ENCODE peak calls at places on chromosomes 13 and 19, in four cellular contexts. One of them, this sample, is unnamed.

GRCh38 chr13:30638301-30638700 is 20.6 kb downstream of the USPL1 start:
- DNase-seq in cardiac fibroblast: no peak
- DNase-seq in suprapubic skin: no peak
- DNase-seq in bronchial epithelial cell: no peak
- DNase-seq in this sample: no peak

GRCh38 chr19:49637865-49638350 is 2.0 kb downstream of the RRAS start:
- DNase-seq in bronchial epithelial cell: peak
- DNase-seq in suprapubic skin: peak
- DNase-seq in cardiac fibroblast: peak
- DNase-seq in this sample: peak

GRCh38 chr13:70613295-70613694 is 505.0 kb upstream of the KLHL1 start:
- DNase-seq in suprapubic skin: no peak
- DNase-seq in cardiac fibroblast: no peak
- DNase-seq in bronchial epithelial cell: peak
- DNase-seq in this sample: no peak

GRCh38 chr19:13156968-13157882 is 7.0 kb downstream of the IER2 start:
- DNase-seq in cardiac fibroblast: peak
- DNase-seq in suprapubic skin: no peak
- DNase-seq in bronchial epithelial cell: no peak
- DNase-seq in this sample: no peak

GRCh38 chr13:78540424-78540823 is 62.9 kb downstream of the POU4F1 start:
- DNase-seq in suprapubic skin: no peak
- DNase-seq in bronchial epithelial cell: no peak
- DNase-seq in cardiac fibroblast: no peak
- DNase-seq in this sample: no peak

GRCh38 chr13:50080158-50080855 is 65.1 kb downstream of the KCNRG start:
- DNase-seq in bronchial epithelial cell: peak
- DNase-seq in cardiac fibroblast: peak
- DNase-seq in suprapubic skin: no peak
- DNase-seq in this sample: peak

GRCh38 chr13:111667757-111668156 is 347.3 kb downstream of the TEX29 start:
- DNase-seq in cardiac fibroblast: no peak
- DNase-seq in suprapubic skin: peak
- DNase-seq in bronchial epithelial cell: no peak
- DNase-seq in this sample: no peak

GRCh38 chr19:23273594-23274412 is 23.6 kb upstream of the ZNF724 start:
- DNase-seq in cardiac fibroblast: peak
- DNase-seq in bronchial epithelial cell: peak
- DNase-seq in suprapubic skin: peak
- DNase-seq in this sample: peak

GRCh38 chr13:20161951-20162300 is 1.1 kb upstream of the GJA3 start:
- DNase-seq in suprapubic skin: no peak
- DNase-seq in bronchial epithelial cell: no peak
- DNase-seq in cardiac fibroblast: peak
- DNase-seq in this sample: no peak

GRCh38 chr13:44921478-44921877 is 67.8 kb downstream of the NUFIP1 start:
- DNase-seq in cardiac fibroblast: no peak
- DNase-seq in bronchial epithelial cell: no peak
- DNase-seq in suprapubic skin: no peak
- DNase-seq in this sample: no peak

GRCh38 chr13:41317243-41317642 is 6.2 kb downstream of the NAA16 start:
- DNase-seq in bronchial epithelial cell: no peak
- DNase-seq in cardiac fibroblast: no peak
- DNase-seq in suprapubic skin: no peak
- DNase-seq in this sample: no peak

GRCh38 chr19:50333737-50334617 is 4.8 kb upstream of the KCNC3 start:
- DNase-seq in bronchial epithelial cell: no peak
- DNase-seq in cardiac fibroblast: no peak
- DNase-seq in suprapubic skin: no peak
- DNase-seq in this sample: no peak

DNA sequence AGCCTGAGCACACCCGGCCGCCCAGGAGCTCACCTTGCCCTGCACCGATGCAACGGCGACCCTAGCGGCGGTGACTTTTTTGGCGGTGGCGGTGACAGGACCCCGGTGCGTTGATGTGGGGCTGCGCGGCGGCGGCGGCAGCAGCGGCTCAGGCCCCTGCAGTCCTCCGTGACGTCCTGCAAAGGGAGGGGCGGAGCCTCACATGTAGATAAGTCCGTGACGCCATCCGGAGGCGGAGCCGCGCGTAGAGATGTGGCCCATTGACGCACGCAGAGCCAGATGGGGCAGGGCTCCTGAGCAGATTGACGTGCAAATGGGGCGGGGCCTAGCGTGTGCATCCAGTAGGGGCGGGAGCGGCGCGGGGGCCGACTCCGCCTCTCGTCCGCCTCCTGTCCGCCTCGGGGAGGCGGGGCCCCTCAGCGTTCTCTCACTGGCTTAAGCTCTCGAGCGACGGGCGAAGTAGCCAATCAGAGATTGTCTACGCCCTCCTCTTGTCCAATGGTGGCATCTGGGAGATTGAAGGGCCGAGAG is at the start of gene RAB3A:
- DNase-seq in cardiac fibroblast: peak
- DNase-seq in suprapubic skin: peak
- DNase-seq in bronchial epithelial cell: peak
- DNase-seq in this sample: peak
- TF ChIP-seq CTCF in cardiac fibroblast: no peak
- TF ChIP-seq CTCF in suprapubic skin: no peak
- TF ChIP-seq CTCF in bronchial epithelial cell: no peak
- TF ChIP-seq CTCF in this sample: no peak

GRCh38 chr13:35342440-35342839 is 134.0 kb downstream of the MAB21L1 start:
- DNase-seq in suprapubic skin: no peak
- DNase-seq in cardiac fibroblast: no peak
- DNase-seq in bronchial epithelial cell: no peak
- DNase-seq in this sample: no peak
- TF ChIP-seq CTCF in suprapubic skin: no peak
- TF ChIP-seq CTCF in cardiac fibroblast: no peak
- TF ChIP-seq CTCF in bronchial epithelial cell: no peak
- TF ChIP-seq CTCF in this sample: no peak

DNA sequence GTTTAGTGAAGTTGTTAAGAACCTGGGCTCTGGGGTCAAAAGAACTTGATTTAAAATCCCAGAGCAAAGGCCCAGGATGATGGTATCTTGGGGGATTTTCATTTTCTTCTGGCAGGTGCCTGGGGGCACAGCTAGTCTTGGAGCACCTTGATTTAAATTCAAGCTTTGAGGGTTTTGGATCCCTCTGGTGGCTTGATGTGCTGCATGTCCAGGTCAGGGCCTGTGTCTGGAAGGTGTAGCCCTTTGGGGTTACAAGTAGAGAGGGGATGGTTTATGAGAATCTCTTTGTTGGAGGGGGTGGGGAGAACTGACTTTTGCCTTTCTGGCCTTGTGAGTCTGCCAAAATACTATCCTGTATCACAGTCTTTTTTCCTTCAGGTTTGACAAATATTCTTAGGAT is 55.8 kb downstream of the AKAP11 start:
- DNase-seq in suprapubic skin: no peak
- DNase-seq in bronchial epithelial cell: no peak
- DNase-seq in cardiac fibroblast: no peak
- DNase-seq in this sample: no peak
- TF ChIP-seq CTCF in suprapubic skin: no peak
- TF ChIP-seq CTCF in bronchial epithelial cell: no peak
- TF ChIP-seq CTCF in cardiac fibroblast: no peak
- TF ChIP-seq CTCF in this sample: no peak

DNA sequence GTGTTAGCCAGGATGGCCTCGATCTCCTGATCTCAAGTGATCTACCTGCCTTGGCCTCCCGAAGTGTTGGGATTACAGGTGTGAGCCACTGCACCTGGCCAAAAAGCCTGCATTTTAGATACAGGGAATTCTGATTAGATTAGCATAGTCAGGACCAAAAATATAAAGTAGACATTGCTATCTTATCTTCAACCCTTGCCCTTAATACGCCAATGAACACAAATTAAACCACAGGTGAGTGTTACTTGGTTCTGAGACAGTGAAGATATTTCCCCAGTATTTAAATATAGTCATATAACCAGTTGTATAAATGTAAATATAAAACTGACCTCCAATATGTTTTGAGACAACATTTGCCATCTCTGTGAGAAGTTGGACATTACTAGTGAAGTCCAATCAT is 52.1 kb upstream of the STK24 start:
- DNase-seq in cardiac fibroblast: no peak
- DNase-seq in suprapubic skin: no peak
- DNase-seq in bronchial epithelial cell: no peak
- DNase-seq in this sample: no peak
- TF ChIP-seq CTCF in cardiac fibroblast: no peak
- TF ChIP-seq CTCF in suprapubic skin: no peak
- TF ChIP-seq CTCF in bronchial epithelial cell: no peak
- TF ChIP-seq CTCF in this sample: no peak